ENCODE peak calls at places on chromosomes 12 and 14, in five cellular contexts. Y is CD8-positive, alpha-beta memory T cell; U is kidney; Q is upper lobe of left lung; F is upper lobe of right lung. L is an unnamed sample.

GRCh38 chr12:7269273-7269672 is 34.6 kb upstream of the ACSM4 start:
- DNase-seq in Y (no peak), U (no peak), Q (no peak), F (no peak), L (no peak)

GRCh38 chr12:3740840-3741239 is 12.1 kb downstream of the CRACR2A start:
- DNase-seq in Y (no peak), U (no peak), Q (no peak), F (no peak), L (no peak)

GRCh38 chr12:105775351-105775750 is 363.4 kb downstream of the NUAK1 start:
- DNase-seq in Y (no peak), U (no peak), Q (no peak), F (no peak), L (no peak)

GRCh38 chr14:92225731-92226130 is 97.2 kb upstream of the SLC24A4 start:
- DNase-seq in Y (no peak), U (no peak), Q (no peak), F (no peak), L (no peak)

GRCh38 chr12:95385646-95386045 is 88.3 kb upstream of the METAP2 start:
- DNase-seq in Y (no peak), U (no peak), Q (no peak), F (no peak), L (no peak)

GRCh38 chr12:50302686-50303085 is 19.4 kb upstream of the LIMA1 start:
- DNase-seq in Y (no peak), U (no peak), Q (no peak), F (no peak), L (no peak)

GRCh38 chr14:62289471-62289870 is 527.3 kb downstream of the SNAPC1 start:
- DNase-seq in Y (no peak), U (no peak), Q (no peak), F (no peak), L (no peak)

GRCh38 chr12:74481078-74481477 is 56.6 kb upstream of the ATXN7L3B start:
- DNase-seq in Y (no peak), U (no peak), Q (no peak), F (no peak), L (no peak)

GRCh38 chr14:96827310-96827709 is 30.1 kb downstream of the VRK1 start:
- DNase-seq in Y (no peak), U (no peak), Q (no peak), F (no peak), L (no peak)

GRCh38 chr14:63901434-63902085 is 48.8 kb downstream of the SYNE2 start:
- DNase-seq in Y (peak), U (no peak), Q (no peak), F (no peak), L (no peak)

GRCh38 chr14:100030441-100031153 is 34.6 kb upstream of the EVL start:
- DNase-seq in Y (no peak), U (no peak), Q (no peak), F (no peak), L (no peak)

GRCh38 chr14:100032749-100033148 is 32.5 kb upstream of the EVL start:
- DNase-seq in Y (no peak), U (no peak), Q (no peak), F (no peak), L (no peak)

GRCh38 chr14:100031506-100032281 is 33.5 kb upstream of the EVL start:
- DNase-seq in Y (no peak), U (no peak), Q (peak), F (no peak), L (no peak)

GRCh38 chr14:100035700-100036099 is 29.5 kb upstream of the EVL start:
- DNase-seq in Y (no peak), U (no peak), Q (no peak), F (no peak), L (no peak)

GRCh38 chr14:100033347-100034052 is 31.7 kb upstream of the EVL start:
- DNase-seq in Y (no peak), U (no peak), Q (no peak), F (no peak), L (no peak)
- H3K27ac ChIP-seq in Y (no peak), U (no peak), Q (no peak), F (no peak), L (no peak)

GRCh38 chr12:30953257-30953656 is 26.7 kb downstream of the TSPAN11 start:
- DNase-seq in Y (no peak), U (peak), Q (no peak), F (peak), L (no peak)
- H3K4me3 ChIP-seq in Y (no peak), U (no peak), Q (no peak), F (no peak), L (no peak)

GRCh38 chr12:62698701-62699101 is 232.1 kb downstream of the MON2 start:
- DNase-seq in Y (no peak), U (no peak), Q (no peak), F (no peak), L (no peak)
- H3K27ac ChIP-seq in Y (no peak), U (no peak), Q (no peak), F (no peak), L (no peak)

GRCh38 chr12:80935076-80935475 is 2.7 kb downstream of the LIN7A start:
- DNase-seq in Y (no peak), U (no peak), Q (no peak), F (no peak), L (no peak)

GRCh38 chr12:80937391-80938238 is at the start of gene LIN7A:
- DNase-seq in Y (no peak), U (peak), Q (peak), F (peak), L (peak)

GRCh38 chr12:80938397-80938796 is 663 bp upstream of the LIN7A start:
- DNase-seq in Y (no peak), U (no peak), Q (no peak), F (no peak), L (no peak)

GRCh38 chr12:80936642-80937390 is 918 bp downstream of the LIN7A start:
- DNase-seq in Y (no peak), U (peak), Q (peak), F (peak), L (peak)

GRCh38 chr12:80936353-80936641 is 1.4 kb downstream of the LIN7A start:
- DNase-seq in Y (no peak), U (no peak), Q (no peak), F (no peak), L (peak)
- H3K4me3 ChIP-seq in Y (no peak), U (peak), Q (peak), F (peak), L (peak)

DNA sequence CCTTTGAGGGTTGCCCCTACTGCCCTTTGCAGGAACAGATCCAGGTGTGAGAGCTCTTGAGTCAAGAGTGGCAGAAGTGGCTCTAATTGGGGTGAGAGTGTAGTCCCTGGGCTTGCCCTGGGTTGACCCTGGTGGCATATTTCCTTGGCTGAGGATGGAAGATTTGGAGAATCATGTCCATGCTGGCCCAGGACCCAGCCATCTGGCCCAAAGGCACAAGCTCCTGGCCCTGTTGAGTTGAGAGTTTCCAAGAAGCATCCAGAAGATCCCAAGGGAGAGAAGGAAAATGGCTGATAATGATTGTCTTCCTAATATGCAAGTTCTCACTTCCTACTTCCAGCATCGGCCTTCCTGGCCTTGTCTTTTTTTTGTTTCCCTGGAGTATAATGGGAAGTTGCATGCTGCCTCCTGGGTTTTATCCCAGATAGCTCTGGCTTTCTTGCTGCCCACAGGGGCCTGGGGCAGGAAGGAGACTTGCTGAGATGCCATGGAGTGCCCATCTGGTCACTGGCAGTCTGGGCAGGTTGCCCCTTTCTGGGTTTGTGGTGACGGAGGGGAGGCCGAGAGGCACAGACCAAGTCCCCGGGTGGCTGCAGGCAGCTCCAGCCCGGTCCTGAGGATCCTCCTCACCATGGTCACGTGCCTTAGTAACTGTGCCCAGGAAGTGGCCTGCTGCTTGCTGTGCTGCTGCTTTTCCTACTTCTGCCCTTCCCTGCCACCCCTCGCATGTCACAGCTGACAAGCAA is 55.3 kb upstream of the SRSF5 start:
- DNase-seq in Y (no peak), U (peak), Q (peak), F (no peak), L (no peak)
- H3K27ac ChIP-seq in Y (no peak), U (peak), Q (peak), F (peak), L (peak)

DNA sequence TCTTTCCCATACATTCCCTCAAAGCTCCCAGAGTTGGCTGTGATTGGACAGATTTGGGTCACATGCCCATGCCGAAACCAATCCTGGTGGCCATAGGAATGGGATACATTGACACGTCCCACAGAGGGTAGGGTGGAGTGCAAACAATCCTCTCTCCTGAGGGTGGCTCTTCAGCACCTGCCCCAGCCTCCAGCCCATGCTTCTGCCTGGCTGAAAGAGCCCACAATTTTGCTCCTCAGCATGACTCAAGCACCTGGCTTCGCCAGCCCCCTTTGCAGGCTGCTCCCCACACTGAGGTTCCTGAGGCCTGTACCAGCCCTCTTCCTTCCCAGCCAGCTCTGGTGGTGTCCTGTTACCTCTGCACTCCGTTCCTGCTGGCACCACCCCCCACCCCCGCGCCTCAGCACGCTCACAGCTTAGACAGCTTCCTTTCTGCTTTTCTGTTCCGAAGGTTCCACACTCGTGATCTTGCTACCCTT is 71.7 kb downstream of the CCDC92 start:
- DNase-seq in Y (no peak), U (no peak), Q (no peak), F (no peak), L (no peak)
- H3K4me3 ChIP-seq in Y (no peak), U (no peak), Q (no peak), F (no peak), L (no peak)

GRCh38 chr14:22481546-22481945 is 107.5 kb downstream of the DAD1 start:
- DNase-seq in Y (no peak), U (no peak), Q (no peak), F (no peak), L (no peak)
- H3K27ac ChIP-seq in Y (no peak), U (no peak), Q (no peak), F (no peak), L (no peak)

GRCh38 chr14:49972199-49972671 is 79.4 kb downstream of the ARF6 start:
- DNase-seq in Y (no peak), U (no peak), Q (no peak), F (no peak), L (no peak)
- H3K4me3 ChIP-seq in Y (peak), U (no peak), Q (no peak), F (peak), L (no peak)

DNA sequence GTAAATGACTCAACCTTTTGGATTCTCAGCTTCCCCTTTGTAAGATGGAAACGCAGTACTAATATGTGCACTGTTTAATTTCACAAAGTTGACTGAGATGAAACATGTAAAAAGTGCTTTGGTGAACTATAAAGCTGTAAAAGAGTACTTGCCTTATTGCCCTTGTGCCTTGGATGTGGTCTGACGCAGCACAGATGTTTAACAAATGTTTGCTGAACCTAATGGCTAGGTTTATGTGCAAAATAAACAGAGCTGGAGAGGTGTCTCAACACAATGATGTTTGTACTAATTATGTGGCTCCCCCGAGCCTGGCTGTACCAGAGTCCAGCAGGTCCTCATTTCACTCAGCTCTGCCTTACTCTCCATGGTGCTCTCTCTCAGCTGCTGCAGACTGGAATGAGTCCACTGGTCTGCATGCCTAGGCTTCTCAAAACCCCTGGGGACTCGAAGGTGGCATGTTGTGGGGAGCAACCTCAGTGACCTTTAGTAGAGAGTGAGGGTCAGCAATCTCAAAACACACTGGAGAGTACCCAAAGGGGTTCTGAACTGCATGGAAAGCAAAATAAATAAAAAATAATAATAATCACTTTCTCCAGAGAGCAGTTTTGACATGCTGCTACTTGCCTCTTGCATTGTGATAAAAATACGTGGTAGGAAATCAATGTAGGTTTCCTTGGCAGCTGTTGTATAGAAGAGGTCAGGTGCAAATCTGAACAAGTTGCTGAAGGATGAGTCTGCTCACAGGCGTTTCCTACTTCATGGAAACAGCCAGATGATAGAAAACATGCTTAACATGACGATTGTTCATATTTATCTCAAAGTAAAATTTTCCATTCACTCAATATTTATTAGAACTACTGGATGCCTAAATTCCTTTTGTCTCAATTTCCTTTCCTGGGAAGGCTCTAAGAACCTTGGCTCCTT is 8.5 kb upstream of the AMIGO2 start:
- DNase-seq in Y (no peak), U (no peak), Q (no peak), F (no peak), L (no peak)
- H3K27ac ChIP-seq in Y (no peak), U (no peak), Q (no peak), F (no peak), L (no peak)

DNA sequence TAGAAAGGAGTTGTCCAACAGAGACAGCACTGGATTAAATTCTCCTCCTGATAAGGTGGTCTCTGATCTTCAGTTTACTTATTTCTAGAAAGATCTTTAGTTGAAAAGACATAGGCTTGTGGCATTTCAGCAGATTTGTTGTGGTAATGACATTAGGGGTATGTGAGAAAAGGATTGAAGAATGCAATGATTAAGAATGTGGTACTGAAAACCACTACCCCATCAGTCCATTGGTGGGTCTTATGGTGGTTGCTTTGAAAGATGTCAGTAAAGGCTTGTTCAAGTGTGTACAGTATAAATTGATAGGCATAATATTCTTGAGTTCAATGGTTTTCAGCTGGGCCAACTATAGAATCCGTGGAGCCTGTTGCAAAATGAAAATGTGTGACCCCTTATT is 10.8 kb downstream of the PPFIBP1 start:
- DNase-seq in Y (no peak), U (no peak), Q (no peak), F (no peak), L (no peak)
- H3K4me3 ChIP-seq in Y (no peak), U (no peak), Q (no peak), F (no peak), L (no peak)

L was measured in right cardiac atrium.